ENCODE peak calls at places on chromosomes 2 and 18, in ten cellular contexts. L, E, F, W, K, A, S, J, N and Q are unnamed samples.

GRCh38 chr18:78905334-78905733 is 74.3 kb upstream of the SALL3 start:
- DNase-seq in L (no peak), E (no peak), F (no peak), W (no peak), K (no peak), A (no peak), S (no peak), J (no peak), N (no peak), Q (no peak)

GRCh38 chr2:145038041-145038525 is 518.2 kb upstream of the ZEB2 start:
- DNase-seq in L (peak; percentile 72), E (no peak), F (no peak), W (no peak), K (peak; percentile 20), A (no peak), S (no peak), J (no peak), N (no peak), Q (no peak)

GRCh38 chr2:54207666-54208195 is 48.3 kb downstream of the TSPYL6 start:
- DNase-seq in L (no peak), E (no peak), F (no peak), W (no peak), K (no peak), A (no peak), S (no peak), J (no peak), N (no peak), Q (no peak)

GRCh38 chr2:109638807-109639206 is 24.6 kb downstream of the SOWAHC start:
- DNase-seq in L (no peak), E (no peak), F (peak; percentile 44), W (no peak), K (no peak), A (no peak), S (no peak), J (no peak), N (no peak), Q (no peak)

GRCh38 chr2:190162851-190163250 is 100.3 kb upstream of the MSTN start:
- DNase-seq in L (no peak), E (no peak), F (no peak), W (no peak), K (no peak), A (no peak), S (no peak), J (no peak), N (no peak), Q (no peak)

GRCh38 chr2:169046440-169047151 is 15.5 kb upstream of the ABCB11 start:
- DNase-seq in L (no peak), E (no peak), F (no peak), W (peak; percentile 79), K (no peak), A (no peak), S (no peak), J (no peak), N (no peak), Q (no peak)

GRCh38 chr2:8862230-8862629 is 24.8 kb upstream of the KIDINS220 start:
- DNase-seq in L (no peak), E (no peak), F (no peak), W (no peak), K (no peak), A (no peak), S (no peak), J (no peak), N (peak; percentile 58), Q (no peak)

GRCh38 chr2:201654611-201655384 is 11.5 kb upstream of the TMEM237 start:
- DNase-seq in L (no peak), E (no peak), F (no peak), W (no peak), K (no peak), A (peak; percentile 35), S (no peak), J (peak; percentile 34), N (no peak), Q (no peak)

GRCh38 chr2:150811259-150811912 is 323.9 kb upstream of the RND3 start:
- DNase-seq in L (no peak), E (no peak), F (no peak), W (no peak), K (no peak), A (no peak), S (no peak), J (no peak), N (no peak), Q (no peak)

GRCh38 chr18:63319383-63320040 is at the start of gene BCL2:
- DNase-seq in L (no peak), E (no peak), F (peak; percentile 68), W (no peak), K (peak; percentile 46), A (no peak), S (peak; percentile 83), J (no peak), N (peak; percentile 52), Q (peak; percentile 46)

GRCh38 chr2:221649045-221649444 is 76.9 kb upstream of the EPHA4 start:
- DNase-seq in L (no peak), E (no peak), F (peak; percentile 13), W (no peak), K (peak; percentile 50), A (no peak), S (peak; percentile 79), J (no peak), N (no peak), Q (peak; percentile 24)

GRCh38 chr2:52402128-52402527 is 1365.5 kb upstream of the CHAC2 start:
- DNase-seq in L (no peak), E (no peak), F (no peak), W (no peak), K (no peak), A (no peak), S (no peak), J (no peak), N (no peak), Q (no peak)

GRCh38 chr18:57062841-57063240 is 84.0 kb upstream of the BOD1L2 start:
- DNase-seq in L (no peak), E (no peak), F (no peak), W (no peak), K (no peak), A (no peak), S (no peak), J (no peak), N (no peak), Q (no peak)

GRCh38 chr2:61658841-61659780 is 121.0 kb upstream of the XPO1 start:
- DNase-seq in L (peak; percentile 58), E (peak; percentile 16), F (no peak), W (no peak), K (no peak), A (peak; percentile 65), S (no peak), J (peak; percentile 63), N (no peak), Q (no peak)

GRCh38 chr2:70603066-70603465 is 49.4 kb upstream of the TGFA start:
- DNase-seq in L (no peak), E (no peak), F (no peak), W (no peak), K (no peak), A (no peak), S (no peak), J (no peak), N (no peak), Q (no peak)

GRCh38 chr2:215751200-215751910 is 262.0 kb downstream of the MREG start:
- DNase-seq in L (no peak), E (no peak), F (no peak), W (no peak), K (no peak), A (peak; percentile 33), S (no peak), J (peak; percentile 18), N (no peak), Q (no peak)

GRCh38 chr2:39666489-39667141 is 898 bp downstream of the TMEM178A start:
- DNase-seq in L (no peak), E (no peak), F (peak; percentile 8), W (no peak), K (no peak), A (no peak), S (no peak), J (peak; percentile 38), N (no peak), Q (no peak)

GRCh38 chr2:221552282-221552681 is 19.8 kb downstream of the EPHA4 start:
- DNase-seq in L (no peak), E (no peak), F (peak; percentile 62), W (no peak), K (no peak), A (no peak), S (no peak), J (no peak), N (no peak), Q (no peak)

GRCh38 chr2:114108819-114109416 is 219.0 kb downstream of the ACTR3 start:
- DNase-seq in L (no peak), E (no peak), F (no peak), W (no peak), K (no peak), A (no peak), S (no peak), J (no peak), N (no peak), Q (no peak)